ENCODE peak calls at places on chromosomes 16 and 17, in nine cellular contexts. One of them, this sample, is unnamed.
A peak's percentile ranks its signal among the peaks of the same experiment; 100 is the strongest.

GRCh38 chr17:51166198-51166986 is at the start of gene NME2:
- DNase-seq in naive thymus-derived CD4-positive, alpha-beta T cell: peak; percentile 55
- DNase-seq in activated naive CD4-positive, alpha-beta T cell: peak; percentile 47
- DNase-seq in astrocyte of the cerebellum: peak; percentile 33
- DNase-seq in AG08396: peak; percentile 97
- DNase-seq in GM13976: peak; percentile 96
- DNase-seq in effector memory CD8-positive, alpha-beta T cell: peak; percentile 54
- DNase-seq in choroid plexus epithelial cell: peak; percentile 86
- DNase-seq in NCI-H2171 treated with DMSO at 0.1 percent for 48 hours: peak; percentile 86
- DNase-seq in this sample: peak; percentile 77

GRCh38 chr17:13367154-13367553 is 234.6 kb downstream of the HS3ST3A1 start:
- DNase-seq in effector memory CD8-positive, alpha-beta T cell: no peak
- DNase-seq in NCI-H2171 treated with DMSO at 0.1 percent for 48 hours: no peak
- DNase-seq in naive thymus-derived CD4-positive, alpha-beta T cell: no peak
- DNase-seq in AG08396: no peak
- DNase-seq in activated naive CD4-positive, alpha-beta T cell: no peak
- DNase-seq in GM13976: no peak
- DNase-seq in astrocyte of the cerebellum: no peak
- DNase-seq in choroid plexus epithelial cell: peak; percentile 66
- DNase-seq in this sample: no peak

GRCh38 chr17:45338996-45339535 is 22.2 kb upstream of the MAP3K14 start:
- DNase-seq in NCI-H2171 treated with DMSO at 0.1 percent for 48 hours: no peak
- DNase-seq in choroid plexus epithelial cell: no peak
- DNase-seq in effector memory CD8-positive, alpha-beta T cell: no peak
- DNase-seq in activated naive CD4-positive, alpha-beta T cell: no peak
- DNase-seq in GM13976: no peak
- DNase-seq in naive thymus-derived CD4-positive, alpha-beta T cell: no peak
- DNase-seq in astrocyte of the cerebellum: no peak
- DNase-seq in AG08396: no peak
- DNase-seq in this sample: no peak

GRCh38 chr16:67562918-67563707 is 787 bp downstream of the CTCF start:
- DNase-seq in choroid plexus epithelial cell: peak; percentile 48
- DNase-seq in astrocyte of the cerebellum: no peak
- DNase-seq in NCI-H2171 treated with DMSO at 0.1 percent for 48 hours: peak; percentile 62
- DNase-seq in GM13976: peak; percentile 58
- DNase-seq in effector memory CD8-positive, alpha-beta T cell: peak; percentile 61
- DNase-seq in AG08396: peak; percentile 60
- DNase-seq in naive thymus-derived CD4-positive, alpha-beta T cell: peak; percentile 65
- DNase-seq in activated naive CD4-positive, alpha-beta T cell: peak; percentile 25
- DNase-seq in this sample: peak; percentile 33

GRCh38 chr17:48613862-48614694 is 1.0 kb downstream of the HOXB8 start:
- DNase-seq in NCI-H2171 treated with DMSO at 0.1 percent for 48 hours: no peak
- DNase-seq in astrocyte of the cerebellum: no peak
- DNase-seq in activated naive CD4-positive, alpha-beta T cell: no peak
- DNase-seq in choroid plexus epithelial cell: no peak
- DNase-seq in naive thymus-derived CD4-positive, alpha-beta T cell: peak; percentile 31
- DNase-seq in AG08396: no peak
- DNase-seq in GM13976: no peak
- DNase-seq in effector memory CD8-positive, alpha-beta T cell: no peak
- DNase-seq in this sample: peak; percentile 31

GRCh38 chr17:19753661-19754463 is 5.8 kb upstream of the ALDH3A1 start:
- DNase-seq in choroid plexus epithelial cell: no peak
- DNase-seq in activated naive CD4-positive, alpha-beta T cell: no peak
- DNase-seq in effector memory CD8-positive, alpha-beta T cell: no peak
- DNase-seq in astrocyte of the cerebellum: no peak
- DNase-seq in AG08396: no peak
- DNase-seq in GM13976: no peak
- DNase-seq in NCI-H2171 treated with DMSO at 0.1 percent for 48 hours: peak; percentile 55
- DNase-seq in naive thymus-derived CD4-positive, alpha-beta T cell: no peak
- DNase-seq in this sample: no peak

GRCh38 chr16:11047057-11047456 is 102.7 kb downstream of the CLEC16A start:
- DNase-seq in activated naive CD4-positive, alpha-beta T cell: no peak
- DNase-seq in NCI-H2171 treated with DMSO at 0.1 percent for 48 hours: peak; percentile 90
- DNase-seq in astrocyte of the cerebellum: peak; percentile 70
- DNase-seq in GM13976: no peak
- DNase-seq in effector memory CD8-positive, alpha-beta T cell: no peak
- DNase-seq in choroid plexus epithelial cell: peak; percentile 50
- DNase-seq in naive thymus-derived CD4-positive, alpha-beta T cell: no peak
- DNase-seq in AG08396: peak; percentile 48
- DNase-seq in this sample: peak; percentile 93

GRCh38 chr16:85871756-85872155 is 27.2 kb upstream of the IRF8 start:
- DNase-seq in activated naive CD4-positive, alpha-beta T cell: no peak
- DNase-seq in choroid plexus epithelial cell: no peak
- DNase-seq in effector memory CD8-positive, alpha-beta T cell: no peak
- DNase-seq in NCI-H2171 treated with DMSO at 0.1 percent for 48 hours: no peak
- DNase-seq in astrocyte of the cerebellum: no peak
- DNase-seq in naive thymus-derived CD4-positive, alpha-beta T cell: no peak
- DNase-seq in GM13976: no peak
- DNase-seq in AG08396: no peak
- DNase-seq in this sample: no peak

GRCh38 chr17:66466933-66467367 is 164.5 kb downstream of the PRKCA start:
- DNase-seq in effector memory CD8-positive, alpha-beta T cell: no peak
- DNase-seq in NCI-H2171 treated with DMSO at 0.1 percent for 48 hours: no peak
- DNase-seq in activated naive CD4-positive, alpha-beta T cell: no peak
- DNase-seq in astrocyte of the cerebellum: peak; percentile 99
- DNase-seq in AG08396: peak; percentile 86
- DNase-seq in GM13976: peak; percentile 31
- DNase-seq in choroid plexus epithelial cell: peak; percentile 99
- DNase-seq in naive thymus-derived CD4-positive, alpha-beta T cell: no peak
- DNase-seq in this sample: peak; percentile 100

GRCh38 chr16:51637744-51638100 is 486.7 kb upstream of the SALL1 start:
- DNase-seq in naive thymus-derived CD4-positive, alpha-beta T cell: no peak
- DNase-seq in activated naive CD4-positive, alpha-beta T cell: no peak
- DNase-seq in GM13976: no peak
- DNase-seq in NCI-H2171 treated with DMSO at 0.1 percent for 48 hours: peak; percentile 47
- DNase-seq in AG08396: no peak
- DNase-seq in effector memory CD8-positive, alpha-beta T cell: no peak
- DNase-seq in choroid plexus epithelial cell: peak; percentile 5
- DNase-seq in astrocyte of the cerebellum: no peak
- DNase-seq in this sample: no peak

GRCh38 chr17:56083475-56083874 is 69.8 kb upstream of the ANKFN1 start:
- DNase-seq in NCI-H2171 treated with DMSO at 0.1 percent for 48 hours: no peak
- DNase-seq in GM13976: no peak
- DNase-seq in activated naive CD4-positive, alpha-beta T cell: no peak
- DNase-seq in choroid plexus epithelial cell: no peak
- DNase-seq in effector memory CD8-positive, alpha-beta T cell: no peak
- DNase-seq in AG08396: peak; percentile 9
- DNase-seq in naive thymus-derived CD4-positive, alpha-beta T cell: no peak
- DNase-seq in astrocyte of the cerebellum: no peak
- DNase-seq in this sample: no peak

GRCh38 chr17:28993013-28993600 is 12.7 kb downstream of the SEZ6 start:
- DNase-seq in choroid plexus epithelial cell: no peak
- DNase-seq in GM13976: no peak
- DNase-seq in NCI-H2171 treated with DMSO at 0.1 percent for 48 hours: no peak
- DNase-seq in activated naive CD4-positive, alpha-beta T cell: no peak
- DNase-seq in effector memory CD8-positive, alpha-beta T cell: no peak
- DNase-seq in AG08396: no peak
- DNase-seq in astrocyte of the cerebellum: no peak
- DNase-seq in naive thymus-derived CD4-positive, alpha-beta T cell: no peak
- DNase-seq in this sample: no peak

GRCh38 chr17:13114601-13115024 is 96.8 kb upstream of the ELAC2 start:
- DNase-seq in astrocyte of the cerebellum: peak; percentile 48
- DNase-seq in naive thymus-derived CD4-positive, alpha-beta T cell: no peak
- DNase-seq in AG08396: peak; percentile 75
- DNase-seq in NCI-H2171 treated with DMSO at 0.1 percent for 48 hours: peak; percentile 1
- DNase-seq in effector memory CD8-positive, alpha-beta T cell: no peak
- DNase-seq in choroid plexus epithelial cell: peak; percentile 63
- DNase-seq in activated naive CD4-positive, alpha-beta T cell: no peak
- DNase-seq in GM13976: peak; percentile 45
- DNase-seq in this sample: peak; percentile 28

GRCh38 chr16:67240506-67240905 is 6.8 kb downstream of the FHOD1 start:
- DNase-seq in GM13976: no peak
- DNase-seq in choroid plexus epithelial cell: peak; percentile 27
- DNase-seq in NCI-H2171 treated with DMSO at 0.1 percent for 48 hours: no peak
- DNase-seq in AG08396: no peak
- DNase-seq in astrocyte of the cerebellum: no peak
- DNase-seq in naive thymus-derived CD4-positive, alpha-beta T cell: no peak
- DNase-seq in activated naive CD4-positive, alpha-beta T cell: no peak
- DNase-seq in effector memory CD8-positive, alpha-beta T cell: no peak
- DNase-seq in this sample: peak; percentile 48

GRCh38 chr16:81174644-81175324 is 63.7 kb upstream of the BCO1 start:
- DNase-seq in effector memory CD8-positive, alpha-beta T cell: no peak
- DNase-seq in NCI-H2171 treated with DMSO at 0.1 percent for 48 hours: no peak
- DNase-seq in AG08396: peak; percentile 39
- DNase-seq in GM13976: no peak
- DNase-seq in astrocyte of the cerebellum: no peak
- DNase-seq in activated naive CD4-positive, alpha-beta T cell: no peak
- DNase-seq in naive thymus-derived CD4-positive, alpha-beta T cell: no peak
- DNase-seq in choroid plexus epithelial cell: peak; percentile 53
- DNase-seq in this sample: peak; percentile 81

GRCh38 chr16:78535098-78535497 is 435.6 kb downstream of the WWOX start:
- DNase-seq in activated naive CD4-positive, alpha-beta T cell: no peak
- DNase-seq in astrocyte of the cerebellum: no peak
- DNase-seq in AG08396: no peak
- DNase-seq in GM13976: no peak
- DNase-seq in choroid plexus epithelial cell: no peak
- DNase-seq in naive thymus-derived CD4-positive, alpha-beta T cell: no peak
- DNase-seq in NCI-H2171 treated with DMSO at 0.1 percent for 48 hours: no peak
- DNase-seq in effector memory CD8-positive, alpha-beta T cell: no peak
- DNase-seq in this sample: no peak

GRCh38 chr17:50913120-50913519 is 47.0 kb upstream of the TOB1 start:
- DNase-seq in effector memory CD8-positive, alpha-beta T cell: no peak
- DNase-seq in astrocyte of the cerebellum: no peak
- DNase-seq in choroid plexus epithelial cell: no peak
- DNase-seq in NCI-H2171 treated with DMSO at 0.1 percent for 48 hours: no peak
- DNase-seq in GM13976: no peak
- DNase-seq in naive thymus-derived CD4-positive, alpha-beta T cell: no peak
- DNase-seq in AG08396: no peak
- DNase-seq in activated naive CD4-positive, alpha-beta T cell: no peak
- DNase-seq in this sample: no peak

GRCh38 chr17:64355536-64356303 is 34.9 kb downstream of the PECAM1 start:
- DNase-seq in choroid plexus epithelial cell: peak; percentile 41
- DNase-seq in AG08396: no peak
- DNase-seq in NCI-H2171 treated with DMSO at 0.1 percent for 48 hours: no peak
- DNase-seq in GM13976: no peak
- DNase-seq in activated naive CD4-positive, alpha-beta T cell: no peak
- DNase-seq in astrocyte of the cerebellum: no peak
- DNase-seq in naive thymus-derived CD4-positive, alpha-beta T cell: no peak
- DNase-seq in effector memory CD8-positive, alpha-beta T cell: no peak
- DNase-seq in this sample: peak; percentile 43

GRCh38 chr16:70565053-70565452 is 41.4 kb downstream of the SF3B3 start:
- DNase-seq in effector memory CD8-positive, alpha-beta T cell: no peak
- DNase-seq in AG08396: no peak
- DNase-seq in GM13976: no peak
- DNase-seq in astrocyte of the cerebellum: no peak
- DNase-seq in naive thymus-derived CD4-positive, alpha-beta T cell: no peak
- DNase-seq in activated naive CD4-positive, alpha-beta T cell: no peak
- DNase-seq in NCI-H2171 treated with DMSO at 0.1 percent for 48 hours: no peak
- DNase-seq in choroid plexus epithelial cell: no peak
- DNase-seq in this sample: no peak

GRCh38 chr17:39999067-39999466 is 16.2 kb upstream of the CSF3 start:
- DNase-seq in choroid plexus epithelial cell: no peak
- DNase-seq in naive thymus-derived CD4-positive, alpha-beta T cell: no peak
- DNase-seq in astrocyte of the cerebellum: no peak
- DNase-seq in effector memory CD8-positive, alpha-beta T cell: no peak
- DNase-seq in activated naive CD4-positive, alpha-beta T cell: no peak
- DNase-seq in GM13976: no peak
- DNase-seq in NCI-H2171 treated with DMSO at 0.1 percent for 48 hours: no peak
- DNase-seq in AG08396: no peak
- DNase-seq in this sample: peak; percentile 33

GRCh38 chr16:31198207-31198882 is 4.2 kb downstream of the PYCARD start:
- DNase-seq in naive thymus-derived CD4-positive, alpha-beta T cell: no peak
- DNase-seq in astrocyte of the cerebellum: no peak
- DNase-seq in activated naive CD4-positive, alpha-beta T cell: no peak
- DNase-seq in choroid plexus epithelial cell: no peak
- DNase-seq in GM13976: no peak
- DNase-seq in effector memory CD8-positive, alpha-beta T cell: no peak
- DNase-seq in NCI-H2171 treated with DMSO at 0.1 percent for 48 hours: no peak
- DNase-seq in AG08396: no peak
- DNase-seq in this sample: no peak

GRCh38 chr17:4170639-4171280 is 27.8 kb downstream of the CYB5D2 start:
- DNase-seq in activated naive CD4-positive, alpha-beta T cell: no peak
- DNase-seq in AG08396: no peak
- DNase-seq in choroid plexus epithelial cell: no peak
- DNase-seq in naive thymus-derived CD4-positive, alpha-beta T cell: no peak
- DNase-seq in NCI-H2171 treated with DMSO at 0.1 percent for 48 hours: no peak
- DNase-seq in effector memory CD8-positive, alpha-beta T cell: no peak
- DNase-seq in astrocyte of the cerebellum: no peak
- DNase-seq in GM13976: no peak
- DNase-seq in this sample: no peak

GRCh38 chr16:70784692-70785317 is 16.2 kb downstream of the VAC14 start:
- DNase-seq in effector memory CD8-positive, alpha-beta T cell: no peak
- DNase-seq in choroid plexus epithelial cell: no peak
- DNase-seq in activated naive CD4-positive, alpha-beta T cell: no peak
- DNase-seq in GM13976: no peak
- DNase-seq in naive thymus-derived CD4-positive, alpha-beta T cell: no peak
- DNase-seq in AG08396: no peak
- DNase-seq in astrocyte of the cerebellum: no peak
- DNase-seq in NCI-H2171 treated with DMSO at 0.1 percent for 48 hours: no peak
- DNase-seq in this sample: no peak

GRCh38 chr16:57795431-57795878 is 6.8 kb downstream of the KIFC3 start:
- DNase-seq in effector memory CD8-positive, alpha-beta T cell: peak; percentile 30
- DNase-seq in NCI-H2171 treated with DMSO at 0.1 percent for 48 hours: peak; percentile 82
- DNase-seq in astrocyte of the cerebellum: peak; percentile 40
- DNase-seq in GM13976: peak; percentile 80
- DNase-seq in choroid plexus epithelial cell: peak; percentile 77
- DNase-seq in naive thymus-derived CD4-positive, alpha-beta T cell: no peak
- DNase-seq in activated naive CD4-positive, alpha-beta T cell: no peak
- DNase-seq in AG08396: peak; percentile 45
- DNase-seq in this sample: peak; percentile 38

GRCh38 chr17:75664099-75664549 is 2.8 kb downstream of the RECQL5 start:
- DNase-seq in NCI-H2171 treated with DMSO at 0.1 percent for 48 hours: no peak
- DNase-seq in choroid plexus epithelial cell: no peak
- DNase-seq in GM13976: peak; percentile 68
- DNase-seq in AG08396: no peak
- DNase-seq in activated naive CD4-positive, alpha-beta T cell: no peak
- DNase-seq in astrocyte of the cerebellum: no peak
- DNase-seq in effector memory CD8-positive, alpha-beta T cell: no peak
- DNase-seq in naive thymus-derived CD4-positive, alpha-beta T cell: no peak
- DNase-seq in this sample: no peak

GRCh38 chr17:29867643-29868181 is 62.3 kb downstream of the SSH2 start:
- DNase-seq in AG08396: no peak
- DNase-seq in effector memory CD8-positive, alpha-beta T cell: no peak
- DNase-seq in NCI-H2171 treated with DMSO at 0.1 percent for 48 hours: no peak
- DNase-seq in astrocyte of the cerebellum: no peak
- DNase-seq in activated naive CD4-positive, alpha-beta T cell: no peak
- DNase-seq in choroid plexus epithelial cell: peak; percentile 31
- DNase-seq in GM13976: no peak
- DNase-seq in naive thymus-derived CD4-positive, alpha-beta T cell: no peak
- DNase-seq in this sample: no peak

GRCh38 chr17:16075949-16076348 is 76.3 kb downstream of the TTC19 start:
- DNase-seq in AG08396: no peak
- DNase-seq in GM13976: no peak
- DNase-seq in naive thymus-derived CD4-positive, alpha-beta T cell: no peak
- DNase-seq in astrocyte of the cerebellum: no peak
- DNase-seq in NCI-H2171 treated with DMSO at 0.1 percent for 48 hours: no peak
- DNase-seq in effector memory CD8-positive, alpha-beta T cell: no peak
- DNase-seq in activated naive CD4-positive, alpha-beta T cell: no peak
- DNase-seq in choroid plexus epithelial cell: no peak
- DNase-seq in this sample: no peak

GRCh38 chr17:62057696-62058095 is 7.4 kb downstream of the MED13 start:
- DNase-seq in naive thymus-derived CD4-positive, alpha-beta T cell: no peak
- DNase-seq in choroid plexus epithelial cell: peak; percentile 9
- DNase-seq in activated naive CD4-positive, alpha-beta T cell: no peak
- DNase-seq in AG08396: no peak
- DNase-seq in GM13976: no peak
- DNase-seq in NCI-H2171 treated with DMSO at 0.1 percent for 48 hours: no peak
- DNase-seq in effector memory CD8-positive, alpha-beta T cell: no peak
- DNase-seq in astrocyte of the cerebellum: no peak
- DNase-seq in this sample: peak; percentile 35

GRCh38 chr17:53736516-53737274 is 86.0 kb upstream of the KIF2B start:
- DNase-seq in effector memory CD8-positive, alpha-beta T cell: no peak
- DNase-seq in choroid plexus epithelial cell: no peak
- DNase-seq in AG08396: no peak
- DNase-seq in activated naive CD4-positive, alpha-beta T cell: no peak
- DNase-seq in GM13976: no peak
- DNase-seq in NCI-H2171 treated with DMSO at 0.1 percent for 48 hours: no peak
- DNase-seq in astrocyte of the cerebellum: no peak
- DNase-seq in naive thymus-derived CD4-positive, alpha-beta T cell: no peak
- DNase-seq in this sample: no peak

This sample was measured in IMR-90.